ENCODE peak calls at places on chromosomes 3 and 15, in eight cellular contexts. V, T, X, Z, W, Y, M and K are unnamed samples.

GRCh38 chr3:116059421-116060096 is 385.7 kb downstream of the LSAMP start:
- DNase-seq in V (no peak), T (no peak), X (no peak), Z (no peak), W (no peak), Y (peak; percentile 75), M (no peak), K (peak; percentile 66)

GRCh38 chr15:27327467-27328045 is 356.6 kb downstream of the GABRG3 start:
- DNase-seq in V (peak; percentile 47), T (no peak), X (no peak), Z (no peak), W (no peak), Y (no peak), M (no peak), K (no peak)

GRCh38 chr3:108185536-108185935 is 36.7 kb downstream of the IFT57 start:
- DNase-seq in V (no peak), T (no peak), X (no peak), Z (no peak), W (no peak), Y (no peak), M (no peak), K (no peak)

GRCh38 chr3:16467368-16467767 is 46.1 kb downstream of the RFTN1 start:
- DNase-seq in V (no peak), T (no peak), X (no peak), Z (no peak), W (no peak), Y (no peak), M (peak; percentile 67), K (no peak)

GRCh38 chr3:100516232-100516631 is 23.8 kb downstream of the TMEM45A start:
- DNase-seq in V (no peak), T (no peak), X (no peak), Z (no peak), W (no peak), Y (peak; percentile 35), M (no peak), K (no peak)

GRCh38 chr3:129934234-129935123 is 40.0 kb upstream of the TRH start:
- DNase-seq in V (peak; percentile 60), T (peak; percentile 22), X (peak; percentile 41), Z (peak; percentile 60), W (no peak), Y (peak; percentile 43), M (peak; percentile 59), K (no peak)

GRCh38 chr3:78913711-78914110 is 854.1 kb downstream of the ROBO1 start:
- DNase-seq in V (no peak), T (no peak), X (no peak), Z (no peak), W (no peak), Y (no peak), M (no peak), K (no peak)

GRCh38 chr15:99172989-99173388 is 68.1 kb downstream of the SYNM start:
- DNase-seq in V (no peak), T (no peak), X (no peak), Z (no peak), W (no peak), Y (no peak), M (no peak), K (no peak)

GRCh38 chr3:176147251-176147650 is 1050.0 kb downstream of the TBL1XR1 start:
- DNase-seq in V (no peak), T (no peak), X (no peak), Z (no peak), W (no peak), Y (no peak), M (no peak), K (no peak)

GRCh38 chr3:154753101-154753500 is 323.1 kb upstream of the GPR149 start:
- DNase-seq in V (no peak), T (no peak), X (no peak), Z (no peak), W (no peak), Y (no peak), M (no peak), K (no peak)

GRCh38 chr3:154759966-154760365 is 320.2 kb upstream of the MME start:
- DNase-seq in V (no peak), T (no peak), X (no peak), Z (no peak), W (no peak), Y (no peak), M (no peak), K (no peak)

DNA sequence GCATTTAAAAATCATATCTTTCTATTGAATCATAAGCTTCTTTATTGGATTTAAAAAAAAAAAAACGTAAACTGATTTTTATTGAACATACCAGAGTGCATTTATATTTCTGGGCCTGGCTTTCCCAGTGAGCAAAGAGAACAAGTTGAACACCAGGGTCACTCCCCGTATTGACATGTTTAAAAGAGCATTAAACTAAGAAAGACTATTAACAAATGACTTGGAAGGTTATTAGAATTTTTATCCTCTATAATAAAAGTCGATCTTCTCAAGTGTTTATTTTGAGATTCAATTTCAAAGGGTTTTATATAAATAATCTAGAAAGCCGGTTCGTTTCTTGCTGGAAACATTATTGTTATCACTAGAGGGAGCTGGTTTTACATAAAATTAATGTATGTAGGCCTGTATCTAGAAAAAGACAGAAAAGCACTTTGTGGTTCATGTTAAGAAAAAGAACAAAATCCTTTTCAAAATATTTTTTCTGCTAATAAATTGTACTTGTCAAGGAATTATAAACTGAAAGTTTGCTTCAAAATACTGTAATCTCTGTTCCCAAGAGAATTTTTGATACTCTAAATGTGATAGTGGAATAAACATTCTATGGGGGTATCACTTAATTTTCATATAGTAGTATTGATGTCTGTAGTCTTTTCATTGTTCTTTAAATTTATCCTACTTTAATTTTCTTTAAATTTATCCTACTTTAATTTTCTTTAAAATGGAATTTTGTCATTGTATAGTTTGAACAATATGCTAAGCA is 321.8 kb upstream of the MME start:
- DNase-seq in V (no peak), T (no peak), X (peak; percentile 65), Z (no peak), W (no peak), Y (peak; percentile 66), M (no peak), K (peak; percentile 24)
- TF ChIP-seq CTCF in V (peak; percentile 32), T (no peak), X (peak; percentile 89), Z (peak; percentile 50), W (peak; percentile 46), Y (peak; percentile 28), M (peak; percentile 23), K (peak; percentile 44)

GRCh38 chr15:63505842-63506222 is 1.4 kb downstream of the USP3 start:
- DNase-seq in V (no peak), T (no peak), X (no peak), Z (no peak), W (no peak), Y (no peak), M (no peak), K (no peak)

GRCh38 chr15:63503739-63504246 is 600 bp upstream of the USP3 start:
- DNase-seq in V (no peak), T (no peak), X (peak; percentile 79), Z (no peak), W (peak; percentile 63), Y (peak; percentile 91), M (peak; percentile 48), K (no peak)

GRCh38 chr15:63502843-63503738 is 1.3 kb upstream of the USP3 start:
- DNase-seq in V (peak; percentile 55), T (peak; percentile 93), X (peak; percentile 85), Z (no peak), W (peak; percentile 93), Y (peak; percentile 98), M (peak; percentile 82), K (peak; percentile 93)

GRCh38 chr15:63504979-63505841 is 817 bp downstream of the USP3 start:
- DNase-seq in V (peak; percentile 64), T (no peak), X (peak; percentile 81), Z (peak; percentile 62), W (peak; percentile 58), Y (peak; percentile 67), M (no peak), K (no peak)

GRCh38 chr15:63504247-63504978 is at the start of gene USP3:
- DNase-seq in V (peak; percentile 92), T (peak; percentile 92), X (peak; percentile 97), Z (peak; percentile 92), W (peak; percentile 93), Y (peak; percentile 97), M (peak; percentile 91), K (peak; percentile 86)
- TF ChIP-seq CTCF in V (peak; percentile 52), T (no peak), X (no peak), Z (peak; percentile 43), W (peak; percentile 35), Y (peak; percentile 9), M (peak; percentile 20), K (peak; percentile 27)

GRCh38 chr3:80618295-80619256 is 850.8 kb upstream of the ROBO1 start:
- DNase-seq in V (no peak), T (no peak), X (no peak), Z (no peak), W (no peak), Y (no peak), M (no peak), K (no peak)
- TF ChIP-seq CTCF in V (no peak), T (no peak), X (no peak), Z (no peak), W (no peak), Y (no peak), M (no peak), K (no peak)

GRCh38 chr15:66788024-66788423 is 86.0 kb downstream of the SMAD6 start:
- DNase-seq in V (no peak), T (no peak), X (no peak), Z (no peak), W (no peak), Y (no peak), M (no peak), K (no peak)

GRCh38 chr15:66786708-66787471 is 84.9 kb downstream of the SMAD6 start:
- DNase-seq in V (no peak), T (no peak), X (no peak), Z (no peak), W (no peak), Y (no peak), M (no peak), K (no peak)

GRCh38 chr15:66786222-66786621 is 84.2 kb downstream of the SMAD6 start:
- DNase-seq in V (no peak), T (no peak), X (no peak), Z (no peak), W (no peak), Y (no peak), M (no peak), K (no peak)

GRCh38 chr15:66787472-66787871 is 85.4 kb downstream of the SMAD6 start:
- DNase-seq in V (no peak), T (no peak), X (no peak), Z (no peak), W (no peak), Y (no peak), M (no peak), K (no peak)

DNA sequence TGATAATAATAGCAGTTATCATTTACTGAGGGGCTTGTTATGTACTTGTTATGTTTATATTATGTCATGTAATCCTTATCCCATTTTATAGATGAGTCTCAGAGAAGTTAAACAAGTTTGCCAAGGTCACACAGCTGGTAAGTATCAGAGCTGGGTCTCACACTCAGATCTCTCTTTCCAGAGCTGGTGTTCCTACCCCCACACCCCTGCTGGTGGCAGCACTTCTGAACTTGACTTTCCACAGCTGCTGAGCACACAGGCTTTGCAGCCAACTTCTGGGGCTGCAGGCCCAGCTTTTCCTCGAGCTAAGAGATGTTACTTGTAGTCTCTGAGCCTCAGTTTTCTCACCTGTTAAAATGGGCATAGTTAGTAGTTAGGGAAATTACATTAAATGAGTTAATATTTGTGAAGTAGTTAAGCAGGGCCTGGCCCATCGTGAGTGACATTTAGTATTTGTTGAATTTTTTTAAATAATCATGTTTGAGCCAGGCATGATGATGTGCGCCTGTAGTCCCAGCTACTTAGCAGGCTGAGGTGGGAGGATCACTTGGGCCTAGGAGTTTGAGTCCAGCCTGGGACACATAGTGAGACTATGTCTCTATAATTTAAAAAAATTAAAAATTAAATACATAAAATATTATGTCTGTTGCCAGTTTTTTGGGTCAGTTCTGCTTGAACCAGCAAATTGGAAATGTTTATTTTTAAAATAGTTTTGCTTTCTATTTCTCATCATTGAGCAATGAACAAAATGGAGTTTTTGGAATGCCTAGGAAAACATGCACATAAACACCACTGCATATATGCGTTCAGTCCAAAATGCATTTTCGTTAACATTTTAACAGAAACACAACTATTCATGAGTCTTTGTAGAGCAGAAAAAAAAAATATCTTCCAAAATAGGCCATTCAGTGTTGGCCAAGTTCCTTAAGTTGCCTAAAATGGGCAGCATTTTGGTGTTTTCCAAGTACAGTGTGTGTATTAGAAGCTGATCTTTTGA is 87.3 kb downstream of the SMAD6 start:
- DNase-seq in V (no peak), T (no peak), X (peak; percentile 61), Z (no peak), W (peak; percentile 61), Y (peak; percentile 74), M (no peak), K (no peak)
- TF ChIP-seq CTCF in V (no peak), T (no peak), X (peak; percentile 79), Z (no peak), W (peak; percentile 54), Y (peak; percentile 76), M (peak; percentile 15), K (peak; percentile 79)